ENCODE peak calls at places on chromosomes 2 and 18, in four cellular contexts. N is CD4-positive, CD25-positive, alpha-beta regulatory T cell; K is GM23248; E is upper lobe of right lung. L is an unnamed sample.

GRCh38 chr18:61541673-61542072 is 208.4 kb downstream of the CDH20 start:
- DNase-seq in K (no peak), E (no peak), N (no peak), L (no peak)

GRCh38 chr2:222952204-222952603 is 91.4 kb downstream of the ACSL3 start:
- DNase-seq in K (no peak), N (no peak), E (no peak), L (no peak)

GRCh38 chr2:108194409-108195132 is 45.2 kb upstream of the SULT1C3 start:
- DNase-seq in E (no peak), K (peak; percentile 32), N (no peak), L (no peak)

GRCh38 chr18:75178376-75178775 is 30.6 kb downstream of the PTGR3 start:
- DNase-seq in E (no peak), N (no peak), K (no peak), L (no peak)

GRCh38 chr2:117942958-117943672 is 70.8 kb downstream of the CCDC93 start:
- DNase-seq in E (no peak), K (peak; percentile 84), N (no peak), L (no peak)

GRCh38 chr2:181680055-181680936 is at the start of gene NEUROD1:
- DNase-seq in E (no peak), N (no peak), K (no peak), L (peak; percentile 7)

GRCh38 chr2:159155791-159156190 is 130.7 kb downstream of the WDSUB1 start:
- DNase-seq in E (no peak), K (no peak), N (no peak), L (no peak)

GRCh38 chr2:190819835-190820234 is 60.8 kb upstream of the GLS start:
- DNase-seq in N (no peak), E (no peak), K (peak; percentile 92), L (no peak)

GRCh38 chr18:66603941-66604627 is at the start of gene CDH19:
- DNase-seq in K (no peak), E (no peak), N (no peak), L (no peak)

GRCh38 chr2:28231110-28231621 is 161.5 kb upstream of the FOSL2 start:
- DNase-seq in E (no peak), N (no peak), K (peak; percentile 78), L (no peak)

GRCh38 chr2:1162768-1163584 is 212.3 kb downstream of the SNTG2 start:
- DNase-seq in K (no peak), E (no peak), N (no peak), L (peak; percentile 96)

GRCh38 chr2:237868631-237869356 is 9.4 kb downstream of the RAMP1 start:
- DNase-seq in K (no peak), N (no peak), E (no peak), L (no peak)

GRCh38 chr18:23612434-23613090 is 26.3 kb upstream of the NPC1 start:
- DNase-seq in N (no peak), K (no peak), E (no peak), L (no peak)

GRCh38 chr2:237297421-237298155 is 116.4 kb downstream of the COL6A3 start:
- DNase-seq in E (no peak), N (no peak), K (peak; percentile 28), L (no peak)

GRCh38 chr18:50813353-50813752 is 6.5 kb downstream of the MRO start:
- DNase-seq in K (no peak), N (no peak), E (no peak), L (no peak)

GRCh38 chr18:22542400-22542835 is 124.7 kb upstream of the CTAGE1 start:
- DNase-seq in E (peak; percentile 69), K (peak; percentile 79), N (no peak), L (no peak)

GRCh38 chr18:56038258-56039030 is 450.5 kb upstream of the TCF4 start:
- DNase-seq in E (no peak), K (no peak), N (no peak), L (no peak)

GRCh38 chr2:112465373-112465772 is 16.6 kb upstream of the TTL start:
- DNase-seq in N (no peak), K (peak; percentile 64), E (no peak), L (peak; percentile 23)

GRCh38 chr2:98802344-98802743 is 71.4 kb upstream of the MGAT4A start:
- DNase-seq in N (no peak), E (no peak), K (no peak), L (no peak)

GRCh38 chr2:38394903-38395341 is 17.8 kb upstream of the ATL2 start:
- DNase-seq in N (peak; percentile 24), K (peak; percentile 77), E (no peak), L (no peak)
- H3K4me3 ChIP-seq in N (no peak overlapping the region), K (no peak overlapping the region), E (no peak overlapping the region), L (no peak overlapping the region)

GRCh38 chr2:19900536-19901200 is 1.1 kb downstream of the TTC32 start:
- DNase-seq in N (peak; percentile 56), K (peak; percentile 53), E (no peak), L (peak; percentile 28)
- H3K4me3 ChIP-seq in N (peak overlapping the region; percentile 100), K (peak overlapping the region; percentile 92), E (peak overlapping the region; percentile 72), L (peak overlapping the region; percentile 80)

DNA sequence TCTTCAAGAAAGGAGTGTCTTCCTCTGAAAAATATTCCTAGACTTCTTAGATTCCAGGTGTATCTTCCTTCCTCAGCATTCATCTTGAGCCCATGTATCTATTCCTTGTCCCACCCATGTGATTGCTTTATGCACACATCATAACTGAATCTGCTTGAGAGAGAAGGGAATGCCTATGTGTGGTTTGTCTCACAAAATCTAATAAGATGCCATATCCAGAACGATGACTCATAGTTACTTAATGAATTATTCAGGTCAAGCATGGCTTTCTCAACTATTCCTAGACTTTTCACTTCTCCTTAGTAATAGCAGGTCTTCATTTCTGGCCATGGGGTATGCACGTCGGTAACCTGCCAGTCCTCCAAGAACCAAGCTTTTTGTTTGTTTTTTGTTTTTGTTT is 121.8 kb downstream of the SETBP1 start:
- DNase-seq in E (no peak), K (peak; percentile 73), N (no peak), L (no peak)
- H3K4me3 ChIP-seq in E (no peak overlapping the region), K (no peak overlapping the region), N (no peak overlapping the region), L (no peak overlapping the region)

DNA sequence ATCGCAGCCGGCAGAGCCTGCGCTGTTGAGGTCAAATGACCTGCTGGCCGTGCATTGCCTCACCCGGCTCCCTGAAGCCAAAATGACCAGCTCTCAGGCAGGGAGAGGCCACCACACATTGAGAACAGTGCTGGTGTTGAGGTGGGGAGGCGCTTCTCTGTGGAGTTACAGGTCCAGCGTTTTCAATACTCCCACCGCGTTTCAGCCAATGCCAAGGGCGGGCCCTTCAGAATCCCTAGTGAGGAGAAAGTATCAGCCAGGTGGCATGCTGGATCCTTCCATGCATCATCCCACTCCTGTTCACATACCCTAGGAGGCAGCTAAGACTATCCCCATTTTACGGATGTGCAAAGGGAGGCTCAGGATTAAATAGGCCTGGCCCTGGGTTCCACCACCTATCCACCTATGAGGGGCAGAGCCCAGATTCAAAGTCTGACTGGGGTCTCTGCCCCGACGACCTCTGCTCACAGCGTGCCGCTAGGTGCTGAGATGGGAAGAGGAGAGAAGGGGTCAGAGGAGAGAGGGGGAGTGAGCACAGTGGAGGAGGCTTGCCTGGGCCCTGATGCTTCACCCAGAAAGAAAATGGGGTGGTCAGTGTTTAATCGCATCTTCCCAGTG is 137.6 kb upstream of the ID2 start:
- DNase-seq in E (no peak), N (no peak), K (no peak), L (no peak)
- H3K4me3 ChIP-seq in E (no peak overlapping the region), N (no peak overlapping the region), K (no peak overlapping the region), L (no peak overlapping the region)

GRCh38 chr2:217942731-217943335 is 60.0 kb downstream of the TNS1 start:
- DNase-seq in K (no peak), E (peak; percentile 68), N (no peak), L (no peak)

GRCh38 chr2:217941339-217941738 is 61.5 kb downstream of the TNS1 start:
- DNase-seq in E (peak; percentile 73), K (no peak), N (no peak), L (no peak)

GRCh38 chr2:217943379-217944321 is 59.1 kb downstream of the TNS1 start:
- DNase-seq in E (peak; percentile 93), K (peak; percentile 85), N (no peak), L (no peak)

GRCh38 chr2:217940261-217941220 is 62.3 kb downstream of the TNS1 start:
- DNase-seq in E (peak; percentile 87), K (no peak), N (no peak), L (no peak)

GRCh38 chr2:217941886-217942728 is 60.7 kb downstream of the TNS1 start:
- DNase-seq in N (no peak), E (peak; percentile 81), K (no peak), L (no peak)
- H3K4me3 ChIP-seq in N (no peak overlapping the region), E (peak overlapping the region; percentile 86), K (peak overlapping the region; percentile 79), L (no peak overlapping the region)

DNA sequence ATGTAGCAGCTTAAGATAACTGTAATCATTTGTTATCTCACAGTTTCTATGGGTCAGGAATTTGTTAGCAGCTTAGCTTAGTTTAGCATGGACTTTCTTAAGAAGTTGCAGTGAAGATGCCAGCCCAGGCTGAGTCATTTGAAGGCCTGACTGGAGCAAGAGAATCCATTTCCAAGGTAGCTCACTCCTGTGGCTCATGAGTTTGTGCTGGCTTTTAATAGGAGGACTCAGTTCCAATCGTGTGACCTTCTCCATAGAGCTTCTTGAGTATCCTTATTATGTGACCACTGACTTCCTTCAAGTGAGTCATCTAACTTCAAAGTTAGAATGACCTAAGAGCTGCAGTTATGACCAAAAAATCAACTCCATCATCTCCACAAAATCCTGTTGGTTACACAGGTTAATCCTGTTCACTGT is 1.4 kb downstream of the GPATCH11 start:
- DNase-seq in K (peak; percentile 79), N (no peak), E (no peak), L (no peak)
- H3K4me3 ChIP-seq in K (peak overlapping the region; percentile 82), N (peak overlapping the region; percentile 96), E (no peak overlapping the region), L (no peak overlapping the region)

GRCh38 chr2:46549159-46549902 is 70.0 kb downstream of the TMEM247 start:
- DNase-seq in E (no peak), K (no peak), N (no peak), L (peak; percentile 81)

GRCh38 chr2:46548521-46549144 is 69.3 kb downstream of the TMEM247 start:
- DNase-seq in E (no peak), N (no peak), K (no peak), L (peak; percentile 55)

GRCh38 chr2:46548103-46548486 is 68.7 kb downstream of the TMEM247 start:
- DNase-seq in E (peak; percentile 71), N (no peak), K (no peak), L (no peak)

GRCh38 chr2:46545015-46545839 is 65.9 kb downstream of the TMEM247 start:
- DNase-seq in E (no peak), N (peak; percentile 40), K (no peak), L (no peak)

DNA sequence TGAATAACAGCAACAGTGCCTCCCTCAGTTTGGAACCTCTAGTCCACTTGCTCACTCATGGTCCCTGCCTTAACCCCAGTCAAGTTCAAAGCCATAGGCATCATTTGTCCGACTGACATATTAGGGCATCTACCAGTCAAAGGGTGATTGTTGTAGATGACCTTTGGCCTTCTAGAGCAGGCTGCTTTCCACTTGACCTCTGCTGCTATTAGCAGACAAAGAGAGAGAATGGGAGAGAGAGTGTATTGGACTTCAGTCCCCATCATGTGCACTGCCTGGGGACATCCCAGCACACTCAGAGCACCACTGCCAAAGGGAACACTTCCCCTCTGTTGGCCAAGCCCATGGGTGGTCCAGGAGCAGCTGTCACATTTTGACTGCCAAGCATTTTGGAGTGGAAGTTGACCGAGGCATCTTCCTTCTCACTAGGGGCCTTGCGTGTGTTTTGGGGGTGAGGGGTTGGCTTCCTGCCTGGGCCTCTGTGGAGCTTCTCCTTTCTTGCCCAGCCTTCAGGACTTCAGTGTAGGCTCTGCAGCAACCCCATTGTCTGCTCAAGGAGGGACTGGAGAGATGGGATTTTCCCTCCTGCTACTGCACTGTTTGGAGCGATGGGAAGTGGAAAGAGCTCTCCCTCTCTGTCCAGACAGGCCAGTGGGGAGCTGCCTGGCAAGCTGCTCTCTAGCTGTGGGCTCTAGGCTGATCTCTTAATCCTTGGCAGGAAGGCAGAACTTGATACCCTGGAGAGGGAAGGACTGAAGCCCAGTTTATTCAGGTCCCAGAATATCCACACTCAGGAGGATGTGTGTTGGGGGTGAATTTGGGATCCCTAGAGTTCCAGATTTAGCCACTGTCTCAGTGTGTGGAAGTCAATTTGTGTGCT is 68.1 kb downstream of the TMEM247 start:
- DNase-seq in E (no peak), N (no peak), K (no peak), L (no peak)
- H3K4me3 ChIP-seq in E (no peak overlapping the region), N (no peak overlapping the region), K (no peak overlapping the region), L (no peak overlapping the region)

GRCh38 chr2:234496442-234496834 is 443 bp downstream of the ARL4C start:
- DNase-seq in E (no peak), K (no peak), N (peak; percentile 59), L (no peak)
- H3K4me3 ChIP-seq in E (peak overlapping the region; percentile 75), K (peak overlapping the region; percentile 82), N (peak overlapping the region; percentile 100), L (peak overlapping the region; percentile 90)

L was measured in Jurkat, Clone E6-1.